ENCODE peak calls at places on chromosomes 12 and 14, in nine cellular contexts. F is activated naive CD8-positive, alpha-beta T cell treated with anti-CD3 and anti-CD28 coated beads, Interleukin-2, amount 50 U/mL, for 24 hours; V is effector memory CD4-positive, alpha-beta T cell; E is NCI-H2029 treated with DMSO at 0.1 percent for 48 hours; Y is neural crest cell; S is stomach; U is AG08395; W is nephron progenitor cell; X is naive thymus-derived CD4-positive, alpha-beta T cell. T is an unnamed sample.

GRCh38 chr12:27190761-27191160 is 53.3 kb upstream of the STK38L start:
- DNase-seq in E (no peak), X (no peak), F (no peak), W (no peak), V (no peak), Y (no peak), U (peak), S (no peak), T (no peak)

GRCh38 chr14:72104011-72104613 is 171.9 kb downstream of the RGS6 start:
- DNase-seq in W (peak), E (no peak), V (peak), X (no peak), Y (peak), F (peak), U (no peak), S (no peak), T (peak)

GRCh38 chr12:101230547-101230946 is 20.5 kb upstream of the SLC5A8 start:
- DNase-seq in S (no peak), X (no peak), Y (no peak), F (no peak), E (no peak), W (no peak), U (peak), V (no peak), T (no peak)

GRCh38 chr12:75981773-75982564 is 49.6 kb downstream of the PHLDA1 start:
- DNase-seq in Y (no peak), V (no peak), F (no peak), E (no peak), U (no peak), X (no peak), S (no peak), W (no peak), T (no peak)

GRCh38 chr14:90866822-90867221 is 50.6 kb upstream of the TTC7B start:
- DNase-seq in E (no peak), X (no peak), V (no peak), F (no peak), W (no peak), U (no peak), Y (no peak), S (no peak), T (no peak)

GRCh38 chr12:95243497-95244183 is 26.0 kb downstream of the VEZT start:
- DNase-seq in W (no peak), S (no peak), V (no peak), U (no peak), E (no peak), X (no peak), Y (no peak), F (no peak), T (no peak)

GRCh38 chr12:12620730-12621315 is 9.1 kb downstream of the CREBL2 start:
- DNase-seq in Y (no peak), W (no peak), V (no peak), X (no peak), E (no peak), U (no peak), F (no peak), S (no peak), T (no peak)

GRCh38 chr12:49842519-49843352 is at the start of gene BCDIN3D:
- DNase-seq in F (peak), E (peak), S (peak), Y (peak), W (peak), V (peak), U (peak), X (peak), T (peak)

GRCh38 chr12:102331419-102331818 is 133.8 kb upstream of the PMCH start:
- DNase-seq in X (no peak), F (no peak), E (no peak), S (no peak), Y (no peak), W (no peak), U (no peak), V (no peak), T (no peak)

GRCh38 chr14:68891851-68892660 is 87.0 kb downstream of the ACTN1 start:
- DNase-seq in F (no peak), U (peak), S (no peak), E (no peak), W (no peak), X (no peak), Y (no peak), V (no peak), T (no peak)

GRCh38 chr14:38045461-38045860 is 162.2 kb upstream of the SSTR1 start:
- DNase-seq in U (no peak), F (no peak), V (no peak), S (no peak), Y (no peak), W (no peak), X (no peak), E (no peak), T (no peak)

GRCh38 chr12:124774462-124775167 is 89.0 kb downstream of the SCARB1 start:
- DNase-seq in V (no peak), Y (no peak), F (peak), X (no peak), W (no peak), E (no peak), S (no peak), U (peak), T (peak)

GRCh38 chr12:89949457-89950195 is 241.0 kb upstream of the ATP2B1 start:
- DNase-seq in F (peak), X (peak), W (no peak), E (peak), S (no peak), Y (no peak), U (peak), V (peak), T (peak)

GRCh38 chr12:68291396-68292036 is 38.1 kb upstream of the IL22 start:
- DNase-seq in X (no peak), S (no peak), W (no peak), U (no peak), Y (no peak), F (no peak), V (no peak), E (no peak), T (no peak)

GRCh38 chr14:101131451-101131916 is 228.0 kb upstream of the RTL1 start:
- DNase-seq in V (no peak), Y (no peak), X (no peak), W (no peak), E (no peak), F (no peak), U (no peak), S (no peak), T (no peak)

GRCh38 chr12:48940181-48940580 is 14.9 kb upstream of the FKBP11 start:
- DNase-seq in V (no peak), E (no peak), U (no peak), S (no peak), X (no peak), F (no peak), W (no peak), Y (no peak), T (no peak)

GRCh38 chr14:80784824-80785223 is 156.7 kb downstream of the CEP128 start:
- DNase-seq in X (no peak), E (no peak), F (no peak), U (no peak), V (no peak), W (no peak), S (no peak), Y (no peak), T (no peak)

GRCh38 chr12:116556964-116557706 is 2.0 kb upstream of the MAP1LC3B2 start:
- DNase-seq in X (no peak), F (no peak), S (no peak), V (no peak), E (no peak), U (peak), W (no peak), Y (no peak), T (no peak)

GRCh38 chr12:48296586-48297396 is 53.9 kb downstream of the ZNF641 start:
- DNase-seq in X (peak), V (no peak), E (no peak), U (peak), Y (peak), S (peak), F (peak), W (peak), T (peak)

GRCh38 chr14:32661216-32661615 is 277.5 kb upstream of the NPAS3 start:
- DNase-seq in F (no peak), V (no peak), Y (no peak), X (no peak), U (no peak), E (no peak), S (no peak), W (no peak), T (no peak)

GRCh38 chr12:125683748-125684381 is 618.6 kb downstream of the AACS start:
- DNase-seq in X (no peak), V (no peak), Y (peak), F (peak), E (no peak), U (no peak), S (peak), W (peak), T (peak)

GRCh38 chr12:32988982-32989381 is 92.4 kb upstream of the PKP2 start:
- DNase-seq in U (no peak), S (no peak), Y (no peak), V (no peak), X (no peak), F (no peak), E (no peak), W (no peak), T (no peak)

GRCh38 chr12:111757361-111758119 is 9.2 kb upstream of the ALDH2 start:
- DNase-seq in U (peak), X (no peak), F (no peak), W (no peak), E (no peak), S (peak), Y (no peak), V (no peak), T (peak)

GRCh38 chr12:113130457-113131135 is 5.0 kb downstream of the RASAL1 start:
- DNase-seq in S (no peak), X (no peak), E (no peak), Y (no peak), W (peak), U (no peak), V (no peak), F (no peak), T (no peak)

GRCh38 chr12:124509300-124509675 is 58.1 kb downstream of the NCOR2 start:
- DNase-seq in S (no peak), U (no peak), F (no peak), Y (no peak), W (no peak), E (no peak), V (no peak), X (no peak), T (no peak)

T was measured in activated naive CD4-positive, alpha-beta T cell treated with anti-CD3 and anti-CD28 coated beads, Interleukin-2, amount 10 ng/mL, durations not matched to agents 7 days and 5 days.